ENCODE peak calls at places on chromosome 16, in nine cellular contexts. I is AG08395; W is sciatic nerve; Y is T-helper 17 cell; D is EH; G is stimulated activated CD8-positive, alpha-beta memory T cell treated with anti-CD3 and anti-CD28 coated beads, Interleukin-4, amount 100 ng/mL, for 24 hours; C is Calu3; T is transverse colon; B is kidney tubule cell. R is an unnamed sample.
A peak's percentile ranks its signal among the peaks of the same experiment; 100 is the strongest.

GRCh38 chr16:73058616-73059409 is 10.9 kb upstream of the ZFHX3 start:
- DNase-seq in D (peak; percentile 61), B (peak; percentile 58), I (peak; percentile 35), T (no peak), Y (no peak), W (no peak), C (no peak), G (no peak), R (peak; percentile 53)

GRCh38 chr16:57660715-57661463 is 7.2 kb upstream of the ADGRG3 start:
- DNase-seq in B (no peak), W (no peak), C (no peak), D (no peak), I (no peak), T (no peak), Y (no peak), G (no peak), R (no peak)

GRCh38 chr16:3610698-3611144 is 685 bp downstream of the SLX4 start:
- DNase-seq in I (peak; percentile 25), G (no peak), C (no peak), T (no peak), B (peak; percentile 6), W (no peak), D (peak; percentile 11), Y (no peak), R (no peak)

GRCh38 chr16:85029413-85029794 is 1.8 kb downstream of the KIAA0513 start:
- DNase-seq in T (peak; percentile 46), G (no peak), C (no peak), D (peak; percentile 85), B (peak; percentile 37), Y (peak; percentile 26), W (no peak), I (peak; percentile 60), R (no peak)

GRCh38 chr16:51971184-51971583 is 575.8 kb downstream of the TOX3 start:
- DNase-seq in W (no peak), I (peak; percentile 31), D (peak; percentile 36), Y (no peak), T (no peak), C (peak; percentile 39), B (peak; percentile 46), G (no peak), R (peak; percentile 15)

GRCh38 chr16:30663820-30664528 is 5.7 kb downstream of the FBRS start:
- DNase-seq in G (no peak), Y (no peak), B (no peak), T (no peak), D (no peak), C (no peak), W (no peak), I (no peak), R (no peak)

GRCh38 chr16:58236231-58236690 is 38.4 kb upstream of the CSNK2A2 start:
- DNase-seq in Y (peak; percentile 37), W (peak; percentile 77), D (peak; percentile 69), G (peak; percentile 50), I (peak; percentile 82), B (peak; percentile 63), T (peak; percentile 78), C (peak; percentile 80), R (peak; percentile 65)

GRCh38 chr16:70410736-70411135 is 28.2 kb downstream of the ST3GAL2 start:
- DNase-seq in Y (no peak), I (no peak), T (no peak), B (no peak), D (no peak), C (no peak), W (no peak), G (no peak), R (no peak)

GRCh38 chr16:3965781-3966582 is 85.5 kb upstream of the CREBBP start:
- DNase-seq in C (no peak), G (no peak), D (no peak), T (no peak), W (no peak), Y (no peak), I (no peak), B (no peak), R (no peak)

GRCh38 chr16:11396241-11397048 is 51.2 kb downstream of the RMI2 start:
- DNase-seq in D (peak; percentile 77), C (peak; percentile 88), Y (peak; percentile 51), W (peak; percentile 90), T (peak; percentile 68), B (peak; percentile 68), G (peak; percentile 45), I (peak; percentile 93), R (peak; percentile 93)